ENCODE peak calls at places on chromosomes 11 and 22, in four cellular contexts. V is adrenal gland, M is right lobe of liver, K is spleen. J is an unnamed sample.

GRCh38 chr11:91981995-91982394 is 242.6 kb upstream of the FAT3 start:
- DNase-seq in V (peak; percentile 77), M (no peak), K (no peak), J (peak; percentile 22)

GRCh38 chr22:19769393-19769715 is 8.8 kb downstream of the TBX1 start:
- DNase-seq in K (peak; percentile 64), M (peak; percentile 41), V (no peak), J (no peak)

GRCh38 chr11:34679681-34680080 is 58.8 kb downstream of the EHF start:
- DNase-seq in M (no peak), K (no peak), V (no peak), J (peak; percentile 59)

GRCh38 chr11:8689726-8690255 is 7.2 kb downstream of the RPL27A start:
- DNase-seq in M (no peak), K (peak; percentile 48), V (peak; percentile 45), J (no peak)

GRCh38 chr22:27991586-27992293 is 72.7 kb upstream of the PITPNB start:
- DNase-seq in V (peak; percentile 15), K (no peak), M (peak; percentile 37), J (peak; percentile 3)

GRCh38 chr11:101706541-101706940 is 122.7 kb upstream of the TRPC6 start:
- DNase-seq in V (no peak), K (no peak), M (no peak), J (no peak)

GRCh38 chr11:110314366-110315095 is 18.1 kb upstream of the RDX start:
- DNase-seq in M (no peak), V (no peak), K (no peak), J (no peak)

GRCh38 chr22:49014227-49015201 is 813.2 kb downstream of the BRD1 start:
- DNase-seq in K (no peak), M (peak; percentile 50), V (peak; percentile 35), J (peak; percentile 44)

DNA sequence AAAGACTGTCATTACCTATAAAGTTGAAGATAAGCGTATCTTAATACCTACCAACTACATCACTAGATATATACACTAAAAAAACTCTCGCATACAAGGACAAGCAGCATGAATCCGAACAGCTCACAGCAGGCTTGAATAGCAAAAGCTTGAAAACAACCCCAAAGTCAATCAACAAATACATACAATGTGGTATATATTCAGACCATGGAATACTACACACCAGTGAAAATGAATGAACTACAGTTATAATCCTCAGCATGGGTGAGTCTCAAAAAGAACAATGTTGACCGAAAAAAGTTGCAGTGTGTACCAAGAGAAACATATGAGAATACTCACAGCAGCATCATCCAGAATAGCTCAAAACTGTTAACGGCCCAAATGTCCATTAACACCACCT is 25.2 kb downstream of the USP28 start:
- DNase-seq in K (no peak), V (no peak), M (no peak), J (no peak)
- H3K4me3 ChIP-seq in K (no peak overlapping the region), V (no peak overlapping the region), M (no peak overlapping the region), J (no peak overlapping the region)

GRCh38 chr11:65703846-65704245 is 8.2 kb upstream of the KAT5 start:
- DNase-seq in V (no peak), K (no peak), M (no peak), J (no peak)
- TF ChIP-seq POLR2A in V (no peak), K (no peak), M (no peak), J (no peak)

DNA sequence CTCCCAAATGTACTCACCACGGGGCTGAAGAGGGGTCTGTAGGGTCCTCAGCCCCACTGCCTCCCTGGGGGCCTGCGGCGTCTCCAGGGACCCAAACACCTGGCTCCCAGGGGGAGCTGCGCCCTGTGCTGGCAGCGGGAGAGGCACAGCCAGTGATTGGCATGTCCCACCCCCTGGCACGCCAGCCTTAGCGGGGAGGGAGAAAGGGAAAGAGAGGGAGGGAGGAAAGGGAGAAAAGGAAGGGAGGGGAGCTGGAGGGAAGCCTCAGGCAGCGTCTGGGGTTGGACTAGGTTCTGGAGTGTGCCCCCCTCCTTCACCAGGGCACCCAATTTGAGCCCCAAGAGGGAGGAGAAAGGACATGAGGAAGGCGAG is at the start of gene CHRM1:
- DNase-seq in V (no peak), K (peak; percentile 44), M (no peak), J (no peak)
- H3K4me3 ChIP-seq in V (no peak within 1 kb of the TSS), K (no peak within 1 kb of the TSS), M (no peak within 1 kb of the TSS), J (no peak within 1 kb of the TSS)

GRCh38 chr11:65661599-65662246 is 993 bp downstream of the RELA start:
- DNase-seq in V (no peak), K (peak; percentile 84), M (no peak), J (no peak)

GRCh38 chr11:65660038-65660437 is 2.7 kb downstream of the RELA start:
- DNase-seq in M (no peak), K (peak; percentile 70), V (no peak), J (no peak)

GRCh38 chr11:65662247-65662801 is 392 bp downstream of the RELA start:
- DNase-seq in K (no peak), M (no peak), V (peak; percentile 64), J (no peak)

GRCh38 chr11:65663634-65664200 is 1.0 kb upstream of the RELA start:
- DNase-seq in K (peak; percentile 89), V (peak; percentile 75), M (no peak), J (no peak)

DNA sequence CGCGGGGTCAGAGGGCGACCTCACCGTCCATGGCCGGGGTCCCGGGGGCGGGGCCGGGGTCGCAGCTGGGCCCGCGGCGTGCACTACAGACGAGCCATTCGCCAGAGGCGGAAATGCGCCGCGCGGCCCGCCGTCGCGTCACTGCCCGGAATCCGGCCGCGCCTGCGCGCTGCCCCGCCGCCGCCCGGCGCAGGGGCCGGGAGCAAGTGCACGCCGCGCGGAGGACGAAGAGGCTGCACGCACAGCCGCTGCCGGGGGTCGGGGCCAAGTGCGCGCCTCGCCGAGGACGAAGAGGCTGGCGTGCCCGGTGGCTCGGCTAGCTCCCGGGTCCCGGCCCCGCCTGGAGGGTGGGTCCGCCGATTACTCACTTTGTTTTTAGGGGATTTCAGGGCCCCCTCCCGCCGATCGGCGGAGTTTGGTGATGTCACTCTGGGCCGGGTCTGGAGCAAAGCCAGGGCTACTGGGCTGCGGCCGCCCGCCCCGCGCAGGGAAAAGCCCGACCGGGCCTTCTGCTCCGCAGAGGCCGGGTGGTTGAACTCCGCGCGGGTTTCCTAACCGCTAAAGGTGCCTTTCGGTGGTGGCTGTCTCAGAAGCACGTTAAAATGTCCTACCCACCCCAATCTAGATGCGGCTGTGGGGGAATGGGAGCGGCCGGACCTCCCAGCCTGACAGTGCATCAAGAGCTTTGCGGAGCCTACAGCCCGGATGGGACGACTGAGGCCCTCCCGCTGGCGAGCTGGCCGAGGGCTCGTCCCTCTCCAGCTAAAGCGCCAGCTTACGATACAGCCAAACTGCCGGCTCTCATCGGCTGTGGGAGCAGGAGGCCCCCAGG is at the start of gene RELA:
- DNase-seq in K (peak; percentile 98), V (peak; percentile 95), M (peak; percentile 96), J (peak; percentile 96)
- TF ChIP-seq POLR2A in K (peak; percentile 82), V (peak; percentile 78), M (peak; percentile 84), J (no peak)

J was measured in heart left ventricle.